ENCODE peak calls at places on chromosomes 13 and 19, in seven cellular contexts. C is T-helper 1 cell; Z is NCI-H1105 treated with DMSO at 0.1 percent for 48 hours; J is hepatocyte; A is activated CD8-positive, alpha-beta memory T cell treated with anti-CD3 and anti-CD28 coated beads for 1 hour; Q is mesendoderm; R is right cardiac atrium. W is an unnamed sample.

GRCh38 chr13:75180805-75181455 is 301.0 kb downstream of the TBC1D4 start:
- DNase-seq in C (no peak), Z (no peak), J (no peak), A (no peak), Q (no peak), R (no peak), W (no peak)

GRCh38 chr19:34943861-34944573 is 17.3 kb downstream of the ZNF30 start:
- DNase-seq in C (no peak), Z (no peak), J (no peak), A (no peak), Q (peak), R (no peak), W (no peak)

GRCh38 chr19:32873560-32873959 is 4.0 kb upstream of the SLC7A9 start:
- DNase-seq in C (no peak), Z (no peak), J (no peak), A (no peak), Q (no peak), R (no peak), W (no peak)

GRCh38 chr19:1141944-1142343 is 32.1 kb downstream of the SBNO2 start:
- DNase-seq in C (no peak), Z (no peak), J (no peak), A (no peak), Q (no peak), R (no peak), W (no peak)

GRCh38 chr13:26656919-26657318 is 99.4 kb downstream of the WASF3 start:
- DNase-seq in C (no peak), Z (no peak), J (no peak), A (no peak), Q (peak), R (no peak), W (no peak)

GRCh38 chr13:60754211-60754610 is 357.2 kb downstream of the TDRD3 start:
- DNase-seq in C (no peak), Z (no peak), J (no peak), A (no peak), Q (peak), R (no peak), W (no peak)

GRCh38 chr13:29922281-29922821 is 71.9 kb upstream of the UBL3 start:
- DNase-seq in C (no peak), Z (no peak), J (no peak), A (no peak), Q (no peak), R (no peak), W (no peak)

GRCh38 chr13:114130708-114131580 is 1.5 kb downstream of the RASA3 start:
- DNase-seq in C (peak), Z (no peak), J (peak), A (no peak), Q (peak), R (peak), W (peak)

GRCh38 chr19:6238643-6239281 is 41.0 kb downstream of the MLLT1 start:
- DNase-seq in C (no peak), Z (no peak), J (no peak), A (no peak), Q (no peak), R (peak), W (no peak)

GRCh38 chr19:10896851-10897526 is 25.6 kb downstream of the CARM1 start:
- DNase-seq in C (no peak), Z (no peak), J (no peak), A (no peak), Q (no peak), R (no peak), W (peak)

GRCh38 chr13:111658150-111659100 is 338.0 kb downstream of the TEX29 start:
- DNase-seq in C (no peak), Z (no peak), J (peak), A (no peak), Q (peak), R (no peak), W (peak)

GRCh38 chr19:44823373-44823698 is 14.4 kb downstream of the BCAM start:
- DNase-seq in C (no peak), Z (no peak), J (no peak), A (no peak), Q (no peak), R (no peak), W (no peak)

GRCh38 chr19:37654833-37655688 is at the start of gene ZFP30:
- DNase-seq in C (peak), Z (peak), J (peak), A (peak), Q (peak), R (peak), W (peak)

GRCh38 chr13:110984798-110985197 is 69.9 kb upstream of the ANKRD10 start:
- DNase-seq in C (no peak), Z (no peak), J (no peak), A (no peak), Q (no peak), R (no peak), W (no peak)

GRCh38 chr19:13611596-13611995 is 105.3 kb upstream of the CACNA1A start:
- DNase-seq in C (no peak), Z (no peak), J (no peak), A (no peak), Q (no peak), R (no peak), W (no peak)

GRCh38 chr13:44243198-44243852 is 130.3 kb upstream of the SERP2 start:
- DNase-seq in C (no peak), Z (no peak), J (peak), A (no peak), Q (peak), R (no peak), W (no peak)

GRCh38 chr13:27820524-27821482 is 28.5 kb downstream of the GSX1 start:
- DNase-seq in C (no peak), Z (no peak), J (no peak), A (no peak), Q (no peak), R (no peak), W (no peak)

GRCh38 chr19:51339313-51339686 is 2.6 kb downstream of the VSIG10L start:
- DNase-seq in C (peak), Z (no peak), J (peak), A (no peak), Q (peak), R (no peak), W (no peak)

GRCh38 chr19:17550076-17550667 is 5.3 kb upstream of the COLGALT1 start:
- DNase-seq in C (no peak), Z (no peak), J (no peak), A (no peak), Q (no peak), R (no peak), W (no peak)

GRCh38 chr13:26919311-26919710 is 158.7 kb upstream of the GPR12 start:
- DNase-seq in C (no peak), Z (no peak), J (no peak), A (no peak), Q (no peak), R (no peak), W (no peak)

W was measured in NCI-H345.